ENCODE peak calls at places on chromosomes 2 and 18, in six cellular contexts. A is GM23338, I is A549, R is HepG2, S is SK-N-SH, F is Panc1. L is an unnamed sample.

GRCh38 chr2:200442471-200442870 is 67.4 kb downstream of the KCTD18 start:
- DNase-seq in R (no peak), I (no peak), A (no peak), F (no peak), S (no peak), L (no peak)

GRCh38 chr18:48675912-48676311 is 137.1 kb downstream of the CTIF start:
- DNase-seq in A (no peak), I (no peak), R (no peak), S (no peak), F (no peak), L (no peak)

GRCh38 chr2:126802774-126803421 is 95.8 kb upstream of the TEX51 start:
- DNase-seq in I (no peak), A (peak), R (no peak), S (no peak), F (no peak), L (no peak)

GRCh38 chr18:57940166-57940565 is 103.9 kb upstream of the NEDD4L start:
- DNase-seq in R (no peak), F (no peak), I (no peak), S (no peak), A (no peak), L (no peak)

GRCh38 chr2:133812826-133813617 is 244.8 kb upstream of the NCKAP5 start:
- DNase-seq in I (no peak), R (no peak), A (no peak), F (no peak), S (no peak), L (no peak)

GRCh38 chr2:85580206-85580605 is 2.8 kb downstream of the VAMP8 start:
- DNase-seq in F (no peak), R (no peak), S (no peak), I (no peak), A (no peak), L (no peak)

GRCh38 chr2:219057709-219058540 is 2.8 kb downstream of the IHH start:
- DNase-seq in I (no peak), R (peak), S (peak), F (no peak), A (peak), L (peak)

GRCh38 chr2:240593026-240593702 is 6.6 kb downstream of the CAPN10 start:
- DNase-seq in S (no peak), I (no peak), A (no peak), F (no peak), R (no peak), L (no peak)

GRCh38 chr2:74806913-74807312 is 27.0 kb upstream of the HK2 start:
- DNase-seq in S (no peak), I (no peak), R (no peak), F (no peak), A (no peak), L (no peak)

GRCh38 chr18:5759169-5759568 is 136.2 kb downstream of the TMEM200C start:
- DNase-seq in S (no peak), R (no peak), F (no peak), A (peak), I (no peak), L (no peak)

GRCh38 chr2:221572821-221573429 is 821 bp upstream of the EPHA4 start:
- DNase-seq in S (no peak), R (no peak), I (peak), A (peak), F (no peak), L (no peak)

GRCh38 chr2:1749750-1750149 is 5.4 kb upstream of the PXDN start:
- DNase-seq in S (no peak), A (no peak), I (no peak), F (no peak), R (no peak), L (no peak)

GRCh38 chr18:25351280-25351772 is 640 bp downstream of the ZNF521 start:
- DNase-seq in I (no peak), R (no peak), F (no peak), A (no peak), S (no peak), L (no peak)

GRCh38 chr2:138559648-138560047 is 58.1 kb downstream of the SPOPL start:
- DNase-seq in I (no peak), R (no peak), A (no peak), F (no peak), S (no peak), L (no peak)

GRCh38 chr2:20446280-20446916 is 476 bp upstream of the RHOB start:
- DNase-seq in I (no peak), R (no peak), S (no peak), A (peak), F (no peak), L (no peak)

GRCh38 chr2:194363295-194363694 is 1293.7 kb upstream of the SLC39A10 start:
- DNase-seq in F (no peak), I (no peak), R (no peak), S (no peak), A (no peak), L (no peak)

GRCh38 chr2:134372611-134373131 is 118.8 kb downstream of the MGAT5 start:
- DNase-seq in I (no peak), F (no peak), A (no peak), S (no peak), R (no peak), L (no peak)

GRCh38 chr2:1581965-1582625 is 162.2 kb downstream of the PXDN start:
- DNase-seq in S (no peak), R (no peak), I (no peak), A (no peak), F (no peak), L (no peak)

GRCh38 chr2:182763311-182763912 is 47.4 kb downstream of the DNAJC10 start:
- DNase-seq in I (peak), F (no peak), S (peak), R (peak), A (peak), L (no peak)

GRCh38 chr2:196399736-196400691 is 228.6 kb upstream of the STK17B start:
- DNase-seq in A (no peak), R (no peak), I (peak), S (no peak), F (peak), L (peak)

GRCh38 chr2:186991766-186992417 is 142.9 kb upstream of the ZSWIM2 start:
- DNase-seq in A (no peak), I (no peak), R (no peak), S (no peak), F (no peak), L (no peak)

GRCh38 chr18:72456802-72457201 is 87.3 kb downstream of the CBLN2 start:
- DNase-seq in S (no peak), A (no peak), R (no peak), F (no peak), I (no peak), L (no peak)

GRCh38 chr18:45050712-45051639 is 370.3 kb downstream of the SETBP1 start:
- DNase-seq in R (no peak), F (peak), A (no peak), I (peak), S (peak), L (no peak)

GRCh38 chr2:218271487-218271797 is 1.1 kb downstream of the PNKD start:
- DNase-seq in R (no peak), F (no peak), A (peak), S (no peak), I (no peak), L (no peak)

GRCh38 chr2:131039535-131039907 is 53.7 kb downstream of the FAM168B start:
- DNase-seq in S (no peak), A (no peak), I (no peak), F (no peak), R (no peak), L (no peak)

GRCh38 chr2:18077724-18078123 is 199.3 kb downstream of the KCNS3 start:
- DNase-seq in S (no peak), A (no peak), I (no peak), R (no peak), F (no peak), L (peak)

GRCh38 chr2:100321881-100322820 is at the start of gene LONRF2:
- DNase-seq in F (no peak), S (peak), I (peak), R (no peak), A (peak), L (peak)

GRCh38 chr2:160367887-160368286 is 125.7 kb downstream of the RBMS1 start:
- DNase-seq in R (no peak), F (no peak), I (no peak), A (peak), S (no peak), L (no peak)
- TF ChIP-seq REST in R (no peak), F (no peak), I (no peak), A (no peak), S (no peak), L (no peak)

DNA sequence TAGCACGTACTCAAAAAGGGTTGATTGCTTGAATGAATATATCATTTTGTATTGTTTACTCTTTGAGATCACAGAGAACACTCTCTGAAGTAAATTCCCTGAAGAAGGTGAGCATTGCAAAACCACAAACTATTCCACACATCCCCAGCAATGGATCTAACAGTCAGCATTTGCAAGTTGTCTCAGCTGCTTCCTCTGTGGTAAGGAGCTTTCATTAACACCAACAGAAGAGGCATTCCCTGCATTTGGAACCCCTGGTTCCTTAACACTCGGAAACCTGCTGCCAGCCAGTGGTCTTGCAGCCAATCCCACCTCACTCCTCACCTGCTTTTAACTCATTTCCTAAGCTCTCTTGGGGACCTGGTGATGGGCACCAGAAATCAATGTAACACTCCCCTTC is 108.4 kb downstream of the IRS1 start:
- DNase-seq in S (no peak), I (no peak), A (peak), R (peak), F (no peak), L (no peak)
- H3K27ac ChIP-seq in S (no peak), I (no peak), A (no peak), R (no peak), F (no peak), L (no peak)

GRCh38 chr2:165863816-165864221 is 69.8 kb upstream of the GALNT3 start:
- DNase-seq in I (no peak), S (peak), F (no peak), A (peak), R (no peak), L (no peak)
- TF ChIP-seq REST in I (no peak), S (no peak), F (no peak), A (no peak), R (no peak), L (no peak)

DNA sequence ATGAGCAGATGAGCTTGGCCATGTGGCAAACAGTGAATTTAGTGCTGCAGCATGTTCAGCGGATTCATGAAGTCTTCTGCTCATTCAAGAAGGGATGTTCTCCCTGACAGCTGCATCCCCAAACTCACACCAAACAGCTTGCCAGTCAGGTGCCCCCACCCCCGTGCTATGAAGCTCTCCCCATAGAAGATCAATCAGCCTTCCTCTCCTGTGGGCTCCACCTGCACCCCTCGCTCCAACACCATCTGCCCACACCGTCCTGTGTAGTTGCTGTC is 219.0 kb downstream of the BCL2 start:
- DNase-seq in F (no peak), A (no peak), I (no peak), R (no peak), S (no peak), L (no peak)
- H3K27ac ChIP-seq in F (no peak), A (no peak), I (no peak), R (no peak), S (no peak), L (peak)

GRCh38 chr2:117523842-117524241 is 290.6 kb upstream of the DDX18 start:
- DNase-seq in F (no peak), I (no peak), R (no peak), A (no peak), S (no peak), L (no peak)

GRCh38 chr2:117519238-117519637 is 295.3 kb upstream of the DDX18 start:
- DNase-seq in I (no peak), R (no peak), S (no peak), A (no peak), F (no peak), L (no peak)

DNA sequence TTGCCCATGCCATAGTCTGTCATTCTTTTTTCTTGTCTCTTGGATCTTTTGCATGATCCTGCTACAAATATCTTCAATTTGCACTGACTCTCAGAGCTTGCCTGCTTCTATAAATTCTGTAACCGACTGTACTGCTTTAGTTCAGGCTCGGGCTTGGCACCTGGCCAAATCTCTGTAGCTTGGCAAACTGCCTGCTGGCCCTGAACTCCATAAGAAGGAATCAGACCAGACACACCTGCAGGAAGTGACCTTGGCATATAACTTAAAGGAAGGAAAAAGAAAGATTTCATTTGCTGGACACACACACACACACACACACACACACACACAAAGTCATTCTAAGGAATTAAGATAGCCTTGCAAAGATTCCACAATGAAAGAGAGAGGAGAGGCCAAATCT is 291.2 kb upstream of the DDX18 start:
- DNase-seq in F (no peak), R (no peak), I (no peak), A (no peak), S (peak), L (no peak)
- TF ChIP-seq REST in F (no peak), R (no peak), I (no peak), A (no peak), S (no peak), L (no peak)

GRCh38 chr18:27414691-27415090 is 229.6 kb upstream of the CHST9 start:
- DNase-seq in A (no peak), F (no peak), I (no peak), R (no peak), S (no peak), L (no peak)

GRCh38 chr18:27415495-27415894 is 230.4 kb upstream of the CHST9 start:
- DNase-seq in R (peak), S (no peak), A (no peak), F (no peak), I (no peak), L (no peak)

GRCh38 chr18:27411911-27412310 is 226.8 kb upstream of the CHST9 start:
- DNase-seq in F (no peak), S (no peak), R (peak), I (no peak), A (no peak), L (no peak)

GRCh38 chr18:27412551-27412950 is 227.4 kb upstream of the CHST9 start:
- DNase-seq in I (no peak), A (no peak), F (no peak), R (no peak), S (no peak), L (no peak)

GRCh38 chr18:27413495-27414401 is 228.6 kb upstream of the CHST9 start:
- DNase-seq in F (no peak), A (no peak), S (no peak), I (no peak), R (no peak), L (no peak)
- H3K27ac ChIP-seq in F (no peak), A (no peak), S (no peak), I (no peak), R (no peak), L (no peak)

GRCh38 chr2:223991611-223992010 is 34.3 kb downstream of the MRPL44 start:
- DNase-seq in F (no peak), I (no peak), R (no peak), A (no peak), S (no peak), L (no peak)

GRCh38 chr2:223989860-223990237 is 32.6 kb downstream of the MRPL44 start:
- DNase-seq in R (peak), A (peak), S (no peak), I (no peak), F (no peak), L (no peak)

GRCh38 chr2:223994562-223995162 is 37.4 kb downstream of the MRPL44 start:
- DNase-seq in I (no peak), S (no peak), F (no peak), A (no peak), R (no peak), L (no peak)

GRCh38 chr2:223993634-223994232 is 36.5 kb downstream of the MRPL44 start:
- DNase-seq in S (peak), F (peak), A (peak), I (peak), R (peak), L (peak)

GRCh38 chr2:223989206-223989859 is 32.1 kb downstream of the MRPL44 start:
- DNase-seq in I (no peak), F (no peak), S (no peak), A (peak), R (peak), L (no peak)
- TF ChIP-seq REST in I (no peak), F (no peak), S (no peak), A (no peak), R (no peak), L (no peak)

DNA sequence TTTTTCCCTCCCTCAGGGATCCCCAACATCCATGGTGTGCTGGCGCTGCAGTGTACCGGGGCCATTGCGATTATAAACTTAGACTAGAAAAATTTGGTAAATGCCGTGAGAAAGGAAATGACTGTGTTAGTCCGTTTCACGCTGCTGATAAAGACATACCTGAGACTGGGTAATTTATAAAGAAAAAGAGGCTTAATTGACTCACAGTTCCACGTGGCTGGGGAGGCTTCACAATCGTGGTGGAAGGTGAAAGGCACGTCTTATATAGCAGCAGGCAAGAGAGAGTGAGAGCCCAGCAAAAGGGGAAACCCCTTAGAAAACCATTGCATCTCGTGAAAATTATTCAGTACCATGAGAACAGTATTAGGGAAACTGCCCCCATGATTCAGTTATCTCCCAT is 44.3 kb downstream of the NTSR2 start:
- DNase-seq in S (no peak), F (no peak), A (no peak), R (no peak), I (no peak), L (no peak)
- H3K27ac ChIP-seq in S (no peak), F (no peak), A (no peak), R (no peak), I (no peak), L (no peak)

GRCh38 chr2:15510131-15510530 is 51.0 kb downstream of the NBAS start:
- DNase-seq in I (no peak), F (no peak), S (no peak), A (no peak), R (no peak), L (no peak)

GRCh38 chr2:15506231-15506819 is 54.8 kb downstream of the NBAS start:
- DNase-seq in F (no peak), I (no peak), S (no peak), A (no peak), R (no peak), L (no peak)

GRCh38 chr2:15510552-15510951 is 50.6 kb downstream of the NBAS start:
- DNase-seq in S (no peak), F (no peak), R (no peak), I (no peak), A (no peak), L (no peak)

GRCh38 chr2:15507061-15507460 is 54.1 kb downstream of the NBAS start:
- DNase-seq in I (no peak), S (no peak), F (no peak), A (no peak), R (no peak), L (no peak)

GRCh38 chr2:15511686-15512085 is 49.4 kb downstream of the NBAS start:
- DNase-seq in F (no peak), R (no peak), S (no peak), I (no peak), A (no peak), L (no peak)
- TF ChIP-seq REST in F (no peak), R (no peak), S (no peak), I (no peak), A (no peak), L (no peak)